ENCODE peak calls at places on chromosomes 3 and 15, in eight cellular contexts. One of them, this sample, is unnamed.

GRCh38 chr15:94295275-94295674 is 63.9 kb downstream of the MCTP2 start:
- DNase-seq in activated CD8-positive, alpha-beta memory T cell treated with anti-CD3 and anti-CD28 coated beads, Interleukin-2, amount 50 U/mL, for 48 hours: no peak
- DNase-seq in stimulated activated CD4-positive, alpha-beta T cell treated with anti-CD3 and anti-CD28 coated beads, Interleukin-12 subunit alpha, Interleukin-12 subunit beta, amount 100 ng/mL, for 48 hours: no peak
- DNase-seq in smooth muscle cell of the brain vasculature: no peak
- DNase-seq in NCI-H1417: no peak
- DNase-seq in NT2/D1: no peak
- DNase-seq in progenitor cell of endocrine pancreas: no peak
- DNase-seq in activated CD4-positive, alpha-beta T cell treated with anti-CD3 and anti-CD28 coated beads, Interleukin-2, amount 50 U/mL, for 24 hours: no peak
- DNase-seq in this sample: no peak

GRCh38 chr3:133568294-133569014 is 5.0 kb upstream of the CDV3 start:
- DNase-seq in activated CD8-positive, alpha-beta memory T cell treated with anti-CD3 and anti-CD28 coated beads, Interleukin-2, amount 50 U/mL, for 48 hours: no peak
- DNase-seq in stimulated activated CD4-positive, alpha-beta T cell treated with anti-CD3 and anti-CD28 coated beads, Interleukin-12 subunit alpha, Interleukin-12 subunit beta, amount 100 ng/mL, for 48 hours: no peak
- DNase-seq in smooth muscle cell of the brain vasculature: no peak
- DNase-seq in NCI-H1417: no peak
- DNase-seq in NT2/D1: no peak
- DNase-seq in progenitor cell of endocrine pancreas: no peak
- DNase-seq in activated CD4-positive, alpha-beta T cell treated with anti-CD3 and anti-CD28 coated beads, Interleukin-2, amount 50 U/mL, for 24 hours: no peak
- DNase-seq in this sample: no peak

GRCh38 chr15:88913017-88913849 is at the start of gene MFGE8:
- DNase-seq in activated CD8-positive, alpha-beta memory T cell treated with anti-CD3 and anti-CD28 coated beads, Interleukin-2, amount 50 U/mL, for 48 hours: peak; percentile 87
- DNase-seq in stimulated activated CD4-positive, alpha-beta T cell treated with anti-CD3 and anti-CD28 coated beads, Interleukin-12 subunit alpha, Interleukin-12 subunit beta, amount 100 ng/mL, for 48 hours: no peak
- DNase-seq in smooth muscle cell of the brain vasculature: no peak
- DNase-seq in NCI-H1417: peak; percentile 76
- DNase-seq in NT2/D1: peak; percentile 76
- DNase-seq in progenitor cell of endocrine pancreas: peak; percentile 82
- DNase-seq in activated CD4-positive, alpha-beta T cell treated with anti-CD3 and anti-CD28 coated beads, Interleukin-2, amount 50 U/mL, for 24 hours: peak; percentile 44
- DNase-seq in this sample: peak; percentile 78

GRCh38 chr3:150242220-150242938 is 165.7 kb upstream of the TSC22D2 start:
- DNase-seq in activated CD8-positive, alpha-beta memory T cell treated with anti-CD3 and anti-CD28 coated beads, Interleukin-2, amount 50 U/mL, for 48 hours: no peak
- DNase-seq in stimulated activated CD4-positive, alpha-beta T cell treated with anti-CD3 and anti-CD28 coated beads, Interleukin-12 subunit alpha, Interleukin-12 subunit beta, amount 100 ng/mL, for 48 hours: no peak
- DNase-seq in smooth muscle cell of the brain vasculature: peak; percentile 62
- DNase-seq in NCI-H1417: no peak
- DNase-seq in NT2/D1: no peak
- DNase-seq in progenitor cell of endocrine pancreas: no peak
- DNase-seq in activated CD4-positive, alpha-beta T cell treated with anti-CD3 and anti-CD28 coated beads, Interleukin-2, amount 50 U/mL, for 24 hours: no peak
- DNase-seq in this sample: no peak

GRCh38 chr15:75640483-75641175 is 605 bp upstream of the IMP3 start:
- DNase-seq in activated CD8-positive, alpha-beta memory T cell treated with anti-CD3 and anti-CD28 coated beads, Interleukin-2, amount 50 U/mL, for 48 hours: peak; percentile 86
- DNase-seq in stimulated activated CD4-positive, alpha-beta T cell treated with anti-CD3 and anti-CD28 coated beads, Interleukin-12 subunit alpha, Interleukin-12 subunit beta, amount 100 ng/mL, for 48 hours: peak; percentile 43
- DNase-seq in smooth muscle cell of the brain vasculature: no peak
- DNase-seq in NCI-H1417: peak; percentile 79
- DNase-seq in NT2/D1: no peak
- DNase-seq in progenitor cell of endocrine pancreas: no peak
- DNase-seq in activated CD4-positive, alpha-beta T cell treated with anti-CD3 and anti-CD28 coated beads, Interleukin-2, amount 50 U/mL, for 24 hours: no peak
- DNase-seq in this sample: peak; percentile 70

GRCh38 chr3:119600732-119601131 is 3.0 kb downstream of the PLA1A start:
- DNase-seq in activated CD8-positive, alpha-beta memory T cell treated with anti-CD3 and anti-CD28 coated beads, Interleukin-2, amount 50 U/mL, for 48 hours: no peak
- DNase-seq in stimulated activated CD4-positive, alpha-beta T cell treated with anti-CD3 and anti-CD28 coated beads, Interleukin-12 subunit alpha, Interleukin-12 subunit beta, amount 100 ng/mL, for 48 hours: no peak
- DNase-seq in smooth muscle cell of the brain vasculature: no peak
- DNase-seq in NCI-H1417: no peak
- DNase-seq in NT2/D1: no peak
- DNase-seq in progenitor cell of endocrine pancreas: no peak
- DNase-seq in activated CD4-positive, alpha-beta T cell treated with anti-CD3 and anti-CD28 coated beads, Interleukin-2, amount 50 U/mL, for 24 hours: no peak
- DNase-seq in this sample: peak; percentile 60

GRCh38 chr3:53166781-53167291 is 5.8 kb downstream of the PRKCD start:
- DNase-seq in activated CD8-positive, alpha-beta memory T cell treated with anti-CD3 and anti-CD28 coated beads, Interleukin-2, amount 50 U/mL, for 48 hours: no peak
- DNase-seq in stimulated activated CD4-positive, alpha-beta T cell treated with anti-CD3 and anti-CD28 coated beads, Interleukin-12 subunit alpha, Interleukin-12 subunit beta, amount 100 ng/mL, for 48 hours: no peak
- DNase-seq in smooth muscle cell of the brain vasculature: no peak
- DNase-seq in NCI-H1417: no peak
- DNase-seq in NT2/D1: no peak
- DNase-seq in progenitor cell of endocrine pancreas: no peak
- DNase-seq in activated CD4-positive, alpha-beta T cell treated with anti-CD3 and anti-CD28 coated beads, Interleukin-2, amount 50 U/mL, for 24 hours: no peak
- DNase-seq in this sample: peak; percentile 85

GRCh38 chr15:39574416-39574815 is 6.5 kb upstream of the THBS1 start:
- DNase-seq in activated CD8-positive, alpha-beta memory T cell treated with anti-CD3 and anti-CD28 coated beads, Interleukin-2, amount 50 U/mL, for 48 hours: no peak
- DNase-seq in stimulated activated CD4-positive, alpha-beta T cell treated with anti-CD3 and anti-CD28 coated beads, Interleukin-12 subunit alpha, Interleukin-12 subunit beta, amount 100 ng/mL, for 48 hours: no peak
- DNase-seq in smooth muscle cell of the brain vasculature: no peak
- DNase-seq in NCI-H1417: no peak
- DNase-seq in NT2/D1: no peak
- DNase-seq in progenitor cell of endocrine pancreas: no peak
- DNase-seq in activated CD4-positive, alpha-beta T cell treated with anti-CD3 and anti-CD28 coated beads, Interleukin-2, amount 50 U/mL, for 24 hours: no peak
- DNase-seq in this sample: no peak

GRCh38 chr3:197030379-197031314 is 1.0 kb upstream of the MELTF start:
- DNase-seq in activated CD8-positive, alpha-beta memory T cell treated with anti-CD3 and anti-CD28 coated beads, Interleukin-2, amount 50 U/mL, for 48 hours: no peak
- DNase-seq in stimulated activated CD4-positive, alpha-beta T cell treated with anti-CD3 and anti-CD28 coated beads, Interleukin-12 subunit alpha, Interleukin-12 subunit beta, amount 100 ng/mL, for 48 hours: no peak
- DNase-seq in smooth muscle cell of the brain vasculature: no peak
- DNase-seq in NCI-H1417: no peak
- DNase-seq in NT2/D1: no peak
- DNase-seq in progenitor cell of endocrine pancreas: no peak
- DNase-seq in activated CD4-positive, alpha-beta T cell treated with anti-CD3 and anti-CD28 coated beads, Interleukin-2, amount 50 U/mL, for 24 hours: no peak
- DNase-seq in this sample: no peak

GRCh38 chr15:52112203-52112750 is 298 bp downstream of the BCL2L10 start:
- DNase-seq in activated CD8-positive, alpha-beta memory T cell treated with anti-CD3 and anti-CD28 coated beads, Interleukin-2, amount 50 U/mL, for 48 hours: peak; percentile 70
- DNase-seq in stimulated activated CD4-positive, alpha-beta T cell treated with anti-CD3 and anti-CD28 coated beads, Interleukin-12 subunit alpha, Interleukin-12 subunit beta, amount 100 ng/mL, for 48 hours: peak; percentile 16
- DNase-seq in smooth muscle cell of the brain vasculature: no peak
- DNase-seq in NCI-H1417: peak; percentile 46
- DNase-seq in NT2/D1: no peak
- DNase-seq in progenitor cell of endocrine pancreas: no peak
- DNase-seq in activated CD4-positive, alpha-beta T cell treated with anti-CD3 and anti-CD28 coated beads, Interleukin-2, amount 50 U/mL, for 24 hours: peak; percentile 20
- DNase-seq in this sample: peak; percentile 50

GRCh38 chr3:49013738-49014660 is 4.4 kb downstream of the DALRD3 start:
- DNase-seq in activated CD8-positive, alpha-beta memory T cell treated with anti-CD3 and anti-CD28 coated beads, Interleukin-2, amount 50 U/mL, for 48 hours: no peak
- DNase-seq in stimulated activated CD4-positive, alpha-beta T cell treated with anti-CD3 and anti-CD28 coated beads, Interleukin-12 subunit alpha, Interleukin-12 subunit beta, amount 100 ng/mL, for 48 hours: no peak
- DNase-seq in smooth muscle cell of the brain vasculature: no peak
- DNase-seq in NCI-H1417: peak; percentile 16
- DNase-seq in NT2/D1: no peak
- DNase-seq in progenitor cell of endocrine pancreas: peak; percentile 56
- DNase-seq in activated CD4-positive, alpha-beta T cell treated with anti-CD3 and anti-CD28 coated beads, Interleukin-2, amount 50 U/mL, for 24 hours: no peak
- DNase-seq in this sample: no peak

GRCh38 chr3:175951047-175951694 is 1092.0 kb downstream of the NAALADL2 start:
- DNase-seq in activated CD8-positive, alpha-beta memory T cell treated with anti-CD3 and anti-CD28 coated beads, Interleukin-2, amount 50 U/mL, for 48 hours: no peak
- DNase-seq in stimulated activated CD4-positive, alpha-beta T cell treated with anti-CD3 and anti-CD28 coated beads, Interleukin-12 subunit alpha, Interleukin-12 subunit beta, amount 100 ng/mL, for 48 hours: no peak
- DNase-seq in smooth muscle cell of the brain vasculature: no peak
- DNase-seq in NCI-H1417: no peak
- DNase-seq in NT2/D1: no peak
- DNase-seq in progenitor cell of endocrine pancreas: no peak
- DNase-seq in activated CD4-positive, alpha-beta T cell treated with anti-CD3 and anti-CD28 coated beads, Interleukin-2, amount 50 U/mL, for 24 hours: no peak
- DNase-seq in this sample: no peak

GRCh38 chr3:94064243-94064642 is 1.4 kb downstream of the NSUN3 start:
- DNase-seq in activated CD8-positive, alpha-beta memory T cell treated with anti-CD3 and anti-CD28 coated beads, Interleukin-2, amount 50 U/mL, for 48 hours: no peak
- DNase-seq in stimulated activated CD4-positive, alpha-beta T cell treated with anti-CD3 and anti-CD28 coated beads, Interleukin-12 subunit alpha, Interleukin-12 subunit beta, amount 100 ng/mL, for 48 hours: no peak
- DNase-seq in smooth muscle cell of the brain vasculature: no peak
- DNase-seq in NCI-H1417: no peak
- DNase-seq in NT2/D1: no peak
- DNase-seq in progenitor cell of endocrine pancreas: no peak
- DNase-seq in activated CD4-positive, alpha-beta T cell treated with anti-CD3 and anti-CD28 coated beads, Interleukin-2, amount 50 U/mL, for 24 hours: no peak
- DNase-seq in this sample: no peak

GRCh38 chr3:139561428-139561827 is 21.9 kb upstream of the RBP1 start:
- DNase-seq in activated CD8-positive, alpha-beta memory T cell treated with anti-CD3 and anti-CD28 coated beads, Interleukin-2, amount 50 U/mL, for 48 hours: no peak
- DNase-seq in stimulated activated CD4-positive, alpha-beta T cell treated with anti-CD3 and anti-CD28 coated beads, Interleukin-12 subunit alpha, Interleukin-12 subunit beta, amount 100 ng/mL, for 48 hours: no peak
- DNase-seq in smooth muscle cell of the brain vasculature: no peak
- DNase-seq in NCI-H1417: no peak
- DNase-seq in NT2/D1: no peak
- DNase-seq in progenitor cell of endocrine pancreas: no peak
- DNase-seq in activated CD4-positive, alpha-beta T cell treated with anti-CD3 and anti-CD28 coated beads, Interleukin-2, amount 50 U/mL, for 24 hours: no peak
- DNase-seq in this sample: no peak

This sample was measured in lower lobe of right lung.